ENCODE peak calls at places on chromosome 18, in nine cellular contexts. Q is NCI-H460; S is AG10803; U is AG20443; X is CD8-positive, alpha-beta T cell; P is stimulated activated CD4-positive, alpha-beta T cell treated with anti-CD3 and anti-CD28 coated beads, TNF-alpha, amount 100 ng/mL, for 1 hour; G is GM19239; C is NK-92 treated with Interleukin-12 subunit alpha and Interleukin-12 subunit beta, amount 100 ng/mL, for 24 hours; M is anterior cingulate cortex. A is an unnamed sample.

GRCh38 chr18:68532328-68532885 is 182.5 kb downstream of the TMX3 start:
- DNase-seq in Q (no peak), S (no peak), U (no peak), X (no peak), P (no peak), G (no peak), C (no peak), M (no peak), A (no peak)

GRCh38 chr18:69658137-69658536 is 257.4 kb downstream of the DOK6 start:
- DNase-seq in Q (no peak), S (peak), U (peak), X (no peak), P (no peak), G (no peak), C (no peak), M (no peak), A (no peak)

GRCh38 chr18:22627506-22627905 is 209.8 kb upstream of the CTAGE1 start:
- DNase-seq in Q (no peak), S (no peak), U (no peak), X (no peak), P (no peak), G (no peak), C (no peak), M (no peak), A (no peak)

GRCh38 chr18:43760010-43760409 is 482.7 kb upstream of the SYT4 start:
- DNase-seq in Q (no peak), S (no peak), U (no peak), X (no peak), P (no peak), G (no peak), C (no peak), M (no peak), A (no peak)

GRCh38 chr18:9348079-9348671 is 13.6 kb downstream of the TWSG1 start:
- DNase-seq in Q (no peak), S (peak), U (peak), X (no peak), P (no peak), G (no peak), C (no peak), M (no peak), A (no peak)

GRCh38 chr18:11324956-11325873 is 175.8 kb upstream of the PIEZO2 start:
- DNase-seq in Q (no peak), S (peak), U (peak), X (no peak), P (no peak), G (peak), C (no peak), M (no peak), A (no peak)

GRCh38 chr18:72848534-72849237 is 19.1 kb downstream of the NETO1 start:
- DNase-seq in Q (no peak), S (no peak), U (no peak), X (no peak), P (no peak), G (no peak), C (no peak), M (no peak), A (no peak)

GRCh38 chr18:46622999-46623398 is 34.0 kb downstream of the LOXHD1 start:
- DNase-seq in Q (peak), S (peak), U (peak), X (no peak), P (no peak), G (no peak), C (no peak), M (no peak), A (no peak)

GRCh38 chr18:35635171-35635570 is 53.6 kb downstream of the GALNT1 start:
- DNase-seq in Q (no peak), S (peak), U (peak), X (no peak), P (no peak), G (no peak), C (no peak), M (no peak), A (no peak)

GRCh38 chr18:77271720-77272481 is 22.3 kb downstream of the GALR1 start:
- DNase-seq in Q (no peak), S (peak), U (peak), X (no peak), P (no peak), G (no peak), C (no peak), M (no peak), A (no peak)

GRCh38 chr18:43271593-43272432 is 5.5 kb downstream of the SYT4 start:
- DNase-seq in Q (peak), S (peak), U (peak), X (no peak), P (no peak), G (peak), C (no peak), M (no peak), A (no peak)

GRCh38 chr18:28995319-28995718 is 818.4 kb upstream of the CDH2 start:
- DNase-seq in Q (no peak), S (peak), U (no peak), X (no peak), P (no peak), G (no peak), C (no peak), M (no peak), A (no peak)

GRCh38 chr18:23053756-23054457 is 81.4 kb upstream of the CABLES1 start:
- DNase-seq in Q (no peak), S (peak), U (peak), X (no peak), P (no peak), G (no peak), C (no peak), M (no peak), A (no peak)

GRCh38 chr18:67072789-67073188 is 443.7 kb downstream of the DSEL start:
- DNase-seq in Q (no peak), S (no peak), U (no peak), X (no peak), P (no peak), G (no peak), C (no peak), M (no peak), A (no peak)

GRCh38 chr18:35438480-35439234 is 59.1 kb downstream of the INO80C start:
- DNase-seq in Q (no peak), S (no peak), U (no peak), X (no peak), P (no peak), G (no peak), C (no peak), M (no peak), A (no peak)

GRCh38 chr18:35592298-35592697 is 10.8 kb downstream of the GALNT1 start:
- DNase-seq in Q (no peak), S (no peak), U (no peak), X (no peak), P (no peak), G (no peak), C (no peak), M (no peak), A (no peak)

GRCh38 chr18:57051586-57052044 is 95.3 kb upstream of the BOD1L2 start:
- DNase-seq in Q (no peak), S (no peak), U (no peak), X (no peak), P (no peak), G (no peak), C (no peak), M (no peak), A (no peak)

GRCh38 chr18:11859903-11860407 is 8.7 kb downstream of the CHMP1B start:
- DNase-seq in Q (peak), S (peak), U (peak), X (no peak), P (no peak), G (no peak), C (no peak), M (no peak), A (no peak)

GRCh38 chr18:63273170-63273925 is 46.2 kb downstream of the BCL2 start:
- DNase-seq in Q (no peak), S (no peak), U (no peak), X (no peak), P (no peak), G (no peak), C (no peak), M (no peak), A (no peak)

GRCh38 chr18:9379118-9379517 is 44.5 kb downstream of the TWSG1 start:
- DNase-seq in Q (no peak), S (no peak), U (no peak), X (no peak), P (no peak), G (no peak), C (no peak), M (no peak), A (no peak)

GRCh38 chr18:10306779-10307178 is 147.7 kb upstream of the APCDD1 start:
- DNase-seq in Q (no peak), S (no peak), U (no peak), X (no peak), P (no peak), G (no peak), C (no peak), M (no peak), A (no peak)

GRCh38 chr18:11747731-11748130 is 58.7 kb downstream of the GNAL start:
- DNase-seq in Q (no peak), S (no peak), U (no peak), X (no peak), P (no peak), G (no peak), C (no peak), M (no peak), A (no peak)

GRCh38 chr18:53984021-53984420 is 240.4 kb downstream of the MBD2 start:
- DNase-seq in Q (no peak), S (peak), U (no peak), X (no peak), P (no peak), G (no peak), C (no peak), M (no peak), A (no peak)

GRCh38 chr18:48550101-48550729 is 11.4 kb downstream of the CTIF start:
- DNase-seq in Q (no peak), S (no peak), U (no peak), X (no peak), P (no peak), G (no peak), C (no peak), M (no peak), A (no peak)

GRCh38 chr18:37537868-37538525 is 27.6 kb downstream of the CELF4 start:
- DNase-seq in Q (peak), S (peak), U (peak), X (no peak), P (no peak), G (peak), C (peak), M (peak), A (peak)

GRCh38 chr18:14975431-14975830 is 227.5 kb downstream of the ANKRD30B start:
- DNase-seq in Q (no peak), S (no peak), U (no peak), X (no peak), P (no peak), G (no peak), C (no peak), M (no peak), A (no peak)

GRCh38 chr18:37392648-37393047 is 172.9 kb downstream of the CELF4 start:
- DNase-seq in Q (no peak), S (no peak), U (no peak), X (no peak), P (no peak), G (no peak), C (no peak), M (no peak), A (no peak)

GRCh38 chr18:45416168-45416567 is 199.1 kb upstream of the SLC14A2 start:
- DNase-seq in Q (no peak), S (no peak), U (no peak), X (no peak), P (no peak), G (no peak), C (no peak), M (no peak), A (no peak)

GRCh38 chr18:78422336-78422735 is 557.3 kb upstream of the SALL3 start:
- DNase-seq in Q (no peak), S (no peak), U (no peak), X (no peak), P (no peak), G (no peak), C (no peak), M (no peak), A (no peak)

GRCh38 chr18:48913723-48914122 is 37.0 kb downstream of the SMAD7 start:
- DNase-seq in Q (no peak), S (no peak), U (no peak), X (no peak), P (no peak), G (no peak), C (no peak), M (no peak), A (no peak)

GRCh38 chr18:39462436-39462835 is 1896.8 kb upstream of the CELF4 start:
- DNase-seq in Q (no peak), S (peak), U (no peak), X (no peak), P (no peak), G (no peak), C (no peak), M (no peak), A (no peak)

GRCh38 chr18:46070683-46071614 is 1.1 kb downstream of the PSTPIP2 start:
- DNase-seq in Q (no peak), S (no peak), U (no peak), X (no peak), P (no peak), G (no peak), C (no peak), M (no peak), A (no peak)

GRCh38 chr18:3593381-3593903 is 143.5 kb downstream of the TGIF1 start:
- DNase-seq in Q (no peak), S (peak), U (peak), X (no peak), P (no peak), G (no peak), C (no peak), M (no peak), A (no peak)

GRCh38 chr18:79400091-79400590 is 4.4 kb downstream of the NFATC1 start:
- DNase-seq in Q (no peak), S (peak), U (peak), X (peak), P (no peak), G (no peak), C (no peak), M (no peak), A (no peak)

GRCh38 chr18:11689972-11690570 is 1.0 kb downstream of the GNAL start:
- DNase-seq in Q (no peak), S (no peak), U (no peak), X (no peak), P (no peak), G (peak), C (no peak), M (no peak), A (no peak)

GRCh38 chr18:36303203-36303844 is 5.8 kb downstream of the FHOD3 start:
- DNase-seq in Q (no peak), S (no peak), U (no peak), X (no peak), P (no peak), G (no peak), C (no peak), M (no peak), A (no peak)

GRCh38 chr18:45920367-45920766 is 46.8 kb downstream of the EPG5 start:
- DNase-seq in Q (peak), S (peak), U (peak), X (no peak), P (no peak), G (no peak), C (no peak), M (peak), A (peak)

GRCh38 chr18:3044931-3045698 is 32.2 kb upstream of the LPIN2 start:
- DNase-seq in Q (no peak), S (no peak), U (no peak), X (no peak), P (no peak), G (no peak), C (no peak), M (no peak), A (no peak)

A was measured in amygdala.